ENCODE peak calls at places on chromosomes 2 and 18, in eight cellular contexts. B is Caco-2, L is neural progenitor cell, I is GM23338, J is heart right ventricle, P is spleen, H is mucosa of descending colon, Q is tibial nerve. A is an unnamed sample.

GRCh38 chr2:217902281-217903141 is 100.3 kb downstream of the TNS1 start:
- DNase-seq in B (peak; percentile 75), L (no peak), I (no peak), J (peak; percentile 90), P (peak; percentile 88), H (peak; percentile 80), Q (peak; percentile 79), A (peak; percentile 93)

GRCh38 chr2:128792476-128793054 is 473.9 kb upstream of the HS6ST1 start:
- DNase-seq in B (no peak), L (no peak), I (no peak), J (no peak), P (no peak), H (no peak), Q (no peak), A (no peak)

GRCh38 chr18:70384181-70384790 is 95.4 kb downstream of the SOCS6 start:
- DNase-seq in B (no peak), L (no peak), I (no peak), J (no peak), P (no peak), H (no peak), Q (no peak), A (no peak)

GRCh38 chr2:159362816-159363251 is 76.3 kb upstream of the WDSUB1 start:
- DNase-seq in B (no peak), L (no peak), I (no peak), J (no peak), P (no peak), H (no peak), Q (no peak), A (no peak)

GRCh38 chr2:10906926-10907479 is 4.7 kb upstream of the KCNF1 start:
- DNase-seq in B (no peak), L (no peak), I (no peak), J (no peak), P (no peak), H (no peak), Q (no peak), A (no peak)

GRCh38 chr2:229044581-229044980 is 226.5 kb downstream of the PID1 start:
- DNase-seq in B (no peak), L (no peak), I (no peak), J (no peak), P (no peak), H (no peak), Q (no peak), A (no peak)

GRCh38 chr2:226199555-226199954 is 600.1 kb downstream of the IRS1 start:
- DNase-seq in B (no peak), L (no peak), I (no peak), J (no peak), P (no peak), H (no peak), Q (no peak), A (no peak)

GRCh38 chr2:79275863-79276262 is 116.3 kb upstream of the REG3A start:
- DNase-seq in B (no peak), L (no peak), I (peak; percentile 60), J (no peak), P (no peak), H (no peak), Q (no peak), A (no peak)

GRCh38 chr2:122753341-122753740 is 997.9 kb downstream of the TSN start:
- DNase-seq in B (no peak), L (no peak), I (no peak), J (no peak), P (no peak), H (no peak), Q (no peak), A (no peak)

GRCh38 chr2:240139666-240140393 is 628 bp downstream of the OTOS start:
- DNase-seq in B (no peak), L (peak; percentile 88), I (peak; percentile 64), J (no peak), P (peak; percentile 59), H (peak; percentile 24), Q (no peak), A (peak; percentile 17)

GRCh38 chr18:30682667-30683066 is 359.9 kb downstream of the DSC3 start:
- DNase-seq in B (no peak), L (no peak), I (no peak), J (no peak), P (no peak), H (no peak), Q (no peak), A (no peak)

GRCh38 chr18:5746844-5747243 is 148.5 kb downstream of the TMEM200C start:
- DNase-seq in B (peak; percentile 25), L (no peak), I (no peak), J (no peak), P (no peak), H (no peak), Q (no peak), A (no peak)

GRCh38 chr2:8994386-8994785 is 9.1 kb downstream of the MBOAT2 start:
- DNase-seq in B (no peak), L (no peak), I (no peak), J (no peak), P (no peak), H (no peak), Q (no peak), A (no peak)

GRCh38 chr18:55688066-55688465 is 100.1 kb upstream of the TCF4 start:
- DNase-seq in B (no peak), L (no peak), I (no peak), J (no peak), P (no peak), H (no peak), Q (no peak), A (no peak)

GRCh38 chr2:230162981-230163380 is 56.8 kb downstream of the SP110 start:
- DNase-seq in B (no peak), L (no peak), I (no peak), J (no peak), P (no peak), H (no peak), Q (no peak), A (no peak)

GRCh38 chr2:144703852-144704324 is 184.0 kb upstream of the ZEB2 start:
- DNase-seq in B (no peak), L (no peak), I (no peak), J (peak; percentile 10), P (peak; percentile 72), H (no peak), Q (peak; percentile 13), A (peak; percentile 45)

GRCh38 chr2:8821276-8822217 is 15.9 kb downstream of the KIDINS220 start:
- DNase-seq in B (peak; percentile 53), L (no peak), I (no peak), J (peak; percentile 38), P (no peak), H (no peak), Q (peak; percentile 38), A (peak; percentile 41)

GRCh38 chr2:238166391-238167343 is 7.9 kb downstream of the ERFE start:
- DNase-seq in B (no peak), L (no peak), I (no peak), J (no peak), P (peak; percentile 69), H (peak; percentile 41), Q (no peak), A (no peak)

DNA sequence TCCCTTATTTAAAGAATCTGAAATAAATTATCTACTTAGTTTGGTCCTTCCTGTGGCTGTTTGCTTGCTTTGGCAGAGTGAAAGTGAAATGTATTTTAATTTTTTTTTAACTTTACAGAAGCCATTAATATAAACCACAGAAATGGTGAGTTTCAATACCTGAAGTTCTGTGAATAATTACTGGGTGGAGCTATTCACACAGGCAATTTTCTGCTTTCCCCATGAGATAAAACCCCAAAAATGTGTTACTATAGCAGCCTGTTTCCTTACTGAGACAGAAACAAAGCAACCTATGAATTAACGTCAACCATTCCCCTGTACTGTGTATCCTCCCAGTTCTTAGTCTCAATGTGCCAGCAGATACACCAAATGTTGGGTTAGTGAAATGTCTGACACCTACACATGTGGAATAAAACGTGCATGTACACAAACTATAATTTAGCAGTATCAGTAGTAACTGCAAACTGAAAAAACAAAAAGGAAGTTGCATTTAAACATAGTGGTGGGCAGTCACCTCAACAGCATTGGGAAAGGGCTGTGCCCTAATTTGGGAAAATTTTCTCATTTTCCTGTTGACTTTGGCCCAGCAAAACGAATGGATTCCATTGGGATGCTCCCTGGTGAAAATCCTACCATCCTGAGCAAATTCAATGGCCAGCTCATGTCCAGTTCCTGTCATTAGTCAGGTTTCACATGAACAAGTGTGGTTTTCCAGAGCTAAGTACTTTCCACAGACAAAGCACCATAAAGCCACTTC is 73.1 kb upstream of the RMDN2 start:
- DNase-seq in B (no peak), L (no peak), I (no peak), J (no peak), P (no peak), H (no peak), Q (no peak), A (no peak)
- H3K4me1 ChIP-seq in B (no peaks in the 10 kb centered on the region), L (no peaks in the 10 kb centered on the region), I (no peaks in the 10 kb centered on the region), J (peaks cover 58% of the 10 kb centered on the region), P (peaks cover 52% of the 10 kb centered on the region), H (no peaks in the 10 kb centered on the region), Q (no peaks in the 10 kb centered on the region), A (peaks cover 7% of the 10 kb centered on the region)

GRCh38 chr2:219029829-219030165 is 11.5 kb downstream of the CFAP65 start:
- DNase-seq in B (peak; percentile 91), L (peak; percentile 91), I (peak; percentile 90), J (peak; percentile 74), P (peak; percentile 92), H (peak; percentile 80), Q (peak; percentile 67), A (peak; percentile 95)
- TF ChIP-seq CTCF in B (peak; percentile 96), L (peak; percentile 91), I (peak; percentile 97), J (peak; percentile 97), P (peak; percentile 68), H (peak; percentile 98), Q (peak; percentile 95), A (peak; percentile 98)

GRCh38 chr18:59916746-59917145 is 16.9 kb downstream of the PMAIP1 start:
- DNase-seq in B (no peak), L (no peak), I (no peak), J (no peak), P (no peak), H (no peak), Q (no peak), A (no peak)
- H3K4me1 ChIP-seq in B (no peaks in the 10 kb centered on the region), L (no peaks in the 10 kb centered on the region), I (peaks cover 7% of the 10 kb centered on the region), J (no peaks in the 10 kb centered on the region), P (peaks cover 26% of the 10 kb centered on the region), H (no peaks in the 10 kb centered on the region), Q (no peaks in the 10 kb centered on the region), A (no peaks in the 10 kb centered on the region)

DNA sequence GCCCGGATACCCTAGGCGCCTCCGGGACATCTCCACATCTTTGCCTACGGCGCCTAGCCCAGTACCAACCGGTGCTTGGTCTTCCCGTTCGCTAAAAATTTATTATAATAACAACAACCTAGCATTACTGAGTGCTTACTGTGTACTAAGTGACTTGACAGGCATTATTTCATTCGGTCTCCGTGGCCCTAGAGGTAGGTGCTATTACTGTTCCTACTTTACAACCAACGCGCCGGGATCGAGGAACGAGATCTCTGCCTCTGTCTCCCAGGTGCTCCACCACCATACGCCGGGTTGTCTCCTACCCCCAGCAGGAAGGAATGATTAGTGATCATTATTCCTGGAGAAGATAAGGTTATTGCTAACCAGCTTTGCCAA is 657 bp upstream of the BIN1 start:
- DNase-seq in B (peak; percentile 59), L (no peak), I (peak; percentile 63), J (no peak), P (no peak), H (no peak), Q (no peak), A (no peak)
- TF ChIP-seq CTCF in B (peak; percentile 5), L (peak; percentile 36), I (no peak), J (no peak), P (no peak), H (no peak), Q (no peak), A (no peak)

GRCh38 chr2:23536326-23536725 is 151.3 kb downstream of the KLHL29 start:
- DNase-seq in B (no peak), L (no peak), I (no peak), J (no peak), P (no peak), H (no peak), Q (no peak), A (peak; percentile 32)
- H3K4me1 ChIP-seq in B (no peaks in the 10 kb centered on the region), L (peaks cover 32% of the 10 kb centered on the region), I (peaks cover 18% of the 10 kb centered on the region), J (peaks cover 16% of the 10 kb centered on the region), P (peaks cover 18% of the 10 kb centered on the region), H (no peaks in the 10 kb centered on the region), Q (no peaks in the 10 kb centered on the region), A (no peaks in the 10 kb centered on the region)